ENCODE peak calls at places on chromosomes 7 and 10, in four cellular contexts. R is H1, V is K562, B is GM12878. O is an unnamed sample.

GRCh38 chr7:85508642-85509429 is 322.0 kb upstream of the SEMA3D start:
- DNase-seq in R (no peak), V (no peak), B (no peak), O (no peak)

GRCh38 chr10:12484945-12485805 is 135.8 kb downstream of the CAMK1D start:
- DNase-seq in R (peak; percentile 9), V (peak; percentile 9), B (peak; percentile 76), O (no peak)

GRCh38 chr10:6589287-6590094 is 9.4 kb upstream of the PRKCQ start:
- DNase-seq in R (no peak), V (no peak), B (no peak), O (no peak)

GRCh38 chr10:12617205-12618175 is 268.1 kb downstream of the CAMK1D start:
- DNase-seq in R (no peak), V (no peak), B (peak; percentile 45), O (no peak)

GRCh38 chr10:133276435-133277201 is at the start of gene ADAM8:
- DNase-seq in R (peak; percentile 25), V (peak; percentile 37), B (no peak), O (peak; percentile 72)

GRCh38 chr7:9181356-9181755 is 747.9 kb downstream of the NXPH1 start:
- DNase-seq in R (no peak), V (no peak), B (no peak), O (no peak)

GRCh38 chr10:67788028-67788886 is 49.7 kb downstream of the DNAJC12 start:
- DNase-seq in R (peak; percentile 56), V (peak; percentile 88), B (no peak), O (peak; percentile 37)

GRCh38 chr7:84482476-84482875 is 287.9 kb upstream of the SEMA3A start:
- DNase-seq in R (no peak), V (no peak), B (no peak), O (no peak)

GRCh38 chr10:4770766-4771553 is 55.0 kb upstream of the AKR1E2 start:
- DNase-seq in R (no peak), V (no peak), B (no peak), O (peak; percentile 8)

GRCh38 chr10:8035641-8036520 is 18.6 kb upstream of the GATA3 start:
- DNase-seq in R (no peak), V (no peak), B (no peak), O (no peak)

DNA sequence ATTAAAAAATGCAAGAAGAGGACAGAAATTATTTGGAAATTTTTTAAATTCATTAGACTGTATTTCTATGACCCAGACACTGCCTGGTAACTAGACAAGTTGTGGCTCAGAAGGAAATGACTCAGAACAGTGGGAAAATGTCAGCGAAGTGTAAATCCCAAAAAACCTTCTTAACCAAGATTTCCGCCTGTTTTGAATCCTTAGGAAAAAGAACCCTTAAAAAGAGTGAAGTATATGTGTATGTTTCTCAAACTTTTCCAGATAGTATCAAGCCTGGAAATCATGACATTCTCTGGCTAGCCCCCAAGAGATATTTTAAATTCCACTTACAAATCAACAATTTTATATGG is 42.7 kb upstream of the PLXNA4 start:
- DNase-seq in R (no peak), V (no peak), B (no peak), O (no peak)
- TF ChIP-seq NRF1 in R (no peak), V (no peak), B (no peak), O (no peak)

DNA sequence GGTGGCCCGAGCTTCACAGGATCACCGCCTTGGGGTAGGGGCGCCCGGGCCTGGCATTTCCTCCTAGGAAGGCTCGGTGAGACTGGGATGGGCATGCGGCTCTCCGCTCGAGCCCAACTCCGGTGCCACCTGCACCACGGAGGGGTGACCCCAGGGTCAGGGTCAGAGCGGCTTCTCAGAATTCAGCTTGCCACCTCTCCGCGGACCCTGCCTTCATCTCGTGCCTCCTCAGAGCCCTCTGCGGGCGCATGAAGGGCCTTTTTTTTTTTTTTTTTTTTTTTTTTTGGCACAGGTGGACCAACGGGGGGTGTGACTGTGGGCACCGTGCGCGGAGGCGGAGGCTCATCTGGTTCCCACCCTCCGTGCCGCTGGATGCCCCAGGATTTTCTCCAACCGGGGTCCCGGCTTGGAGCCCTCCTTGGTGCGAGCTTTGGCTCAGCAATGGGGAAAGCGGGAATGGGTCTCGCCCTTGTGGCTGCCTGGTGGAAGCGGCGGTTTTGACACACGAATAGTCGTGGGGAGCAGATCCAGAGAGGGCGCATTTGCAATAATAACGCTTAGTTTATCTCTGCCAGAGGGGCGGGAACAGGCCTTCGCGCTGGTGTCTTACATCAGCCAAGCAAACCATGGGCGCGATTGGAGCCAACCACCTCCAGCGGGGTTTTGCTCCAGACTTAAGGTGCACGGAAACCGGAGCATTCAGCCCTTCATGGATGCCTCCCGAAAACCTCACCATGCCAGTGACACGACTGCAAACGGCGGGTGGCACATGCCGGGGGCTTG is 5.0 kb upstream of the TNRC18 start:
- DNase-seq in R (no peak), V (peak; percentile 85), B (no peak), O (peak; percentile 62)
- TF ChIP-seq NRF1 in R (no peak), V (peak; percentile 36), B (no peak), O (no peak)

DNA sequence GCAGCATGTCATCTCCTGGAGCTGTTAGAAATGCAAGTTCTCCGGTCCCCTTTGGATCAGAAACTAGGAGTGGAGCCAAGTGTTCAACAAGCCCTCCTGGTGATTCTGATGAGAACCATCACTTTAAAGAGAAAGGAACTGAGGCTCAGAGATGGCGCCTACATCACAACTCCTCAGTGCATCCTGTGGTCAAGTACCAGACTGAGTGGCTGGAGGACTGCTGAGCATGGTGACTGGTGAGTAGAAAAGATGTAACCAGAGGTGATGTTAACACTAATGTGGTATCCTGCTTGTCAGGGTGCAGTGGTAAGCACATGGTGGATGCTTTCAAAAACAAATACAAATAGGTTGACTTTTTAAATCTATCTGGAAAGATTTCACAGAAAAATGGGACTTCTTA is 3.5 kb upstream of the OIT3 start:
- DNase-seq in R (no peak), V (no peak), B (no peak), O (no peak)
- TF ChIP-seq NRF1 in R (no peak), V (no peak), B (no peak), O (no peak)

DNA sequence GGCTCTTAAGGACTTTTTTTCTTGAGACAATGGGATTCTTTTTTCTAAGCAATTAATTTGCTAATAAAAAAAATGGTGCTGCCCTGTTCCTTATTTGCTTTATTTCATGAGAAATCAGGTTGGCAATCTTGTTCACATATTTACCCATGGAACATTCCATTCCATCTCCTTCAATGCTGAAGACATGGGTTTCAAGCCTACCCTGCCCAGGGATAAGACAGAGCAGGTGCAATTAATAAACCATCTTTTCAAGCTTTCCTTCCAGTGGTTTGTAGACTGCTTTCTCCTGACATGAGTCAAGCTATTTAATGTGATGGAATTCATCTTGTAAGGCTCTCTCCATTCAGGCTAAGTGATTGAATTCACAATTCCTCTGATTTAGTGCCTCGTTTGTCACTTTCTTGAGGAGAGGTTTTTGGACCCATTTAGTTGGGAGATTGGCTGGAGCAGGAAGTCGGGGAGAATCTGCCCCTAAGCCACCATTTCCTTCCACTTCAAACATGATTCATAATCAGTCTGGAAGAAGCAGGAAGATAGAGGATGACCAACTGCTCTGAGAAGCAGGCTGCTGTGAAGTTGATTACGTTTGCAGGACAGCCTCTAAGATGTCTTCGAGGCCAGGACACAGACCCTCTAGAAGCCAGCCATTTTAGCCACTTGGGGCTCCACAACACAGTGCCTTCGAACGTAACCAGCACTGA is 552.4 kb upstream of the GALNT17 start:
- DNase-seq in R (no peak), V (no peak), B (no peak), O (no peak)
- TF ChIP-seq NRF1 in R (no peak), V (no peak), B (no peak), O (no peak)

DNA sequence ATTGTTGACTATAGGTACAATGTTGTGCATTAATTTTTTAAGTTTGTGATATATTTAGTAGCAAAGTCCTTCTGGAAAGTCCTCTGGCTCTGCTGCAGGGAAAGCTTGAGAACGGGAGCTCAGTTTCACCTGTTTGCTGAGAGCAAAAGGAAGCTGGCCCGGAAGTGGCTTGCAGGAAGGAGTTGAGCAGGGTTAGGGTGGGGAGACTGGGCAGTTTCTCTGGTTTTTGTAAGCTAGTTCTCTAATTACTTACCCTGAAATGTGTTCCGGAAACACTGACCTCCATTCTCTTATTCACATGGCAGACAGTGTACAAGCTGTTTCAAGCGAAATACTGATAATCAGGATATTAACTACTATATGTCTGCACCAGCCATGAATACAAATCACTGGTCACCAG is 22.3 kb downstream of the MAP3K8 start:
- DNase-seq in R (no peak), V (no peak), B (peak; percentile 65), O (no peak)
- TF ChIP-seq NRF1 in R (no peak), V (no peak), B (no peak), O (no peak)

DNA sequence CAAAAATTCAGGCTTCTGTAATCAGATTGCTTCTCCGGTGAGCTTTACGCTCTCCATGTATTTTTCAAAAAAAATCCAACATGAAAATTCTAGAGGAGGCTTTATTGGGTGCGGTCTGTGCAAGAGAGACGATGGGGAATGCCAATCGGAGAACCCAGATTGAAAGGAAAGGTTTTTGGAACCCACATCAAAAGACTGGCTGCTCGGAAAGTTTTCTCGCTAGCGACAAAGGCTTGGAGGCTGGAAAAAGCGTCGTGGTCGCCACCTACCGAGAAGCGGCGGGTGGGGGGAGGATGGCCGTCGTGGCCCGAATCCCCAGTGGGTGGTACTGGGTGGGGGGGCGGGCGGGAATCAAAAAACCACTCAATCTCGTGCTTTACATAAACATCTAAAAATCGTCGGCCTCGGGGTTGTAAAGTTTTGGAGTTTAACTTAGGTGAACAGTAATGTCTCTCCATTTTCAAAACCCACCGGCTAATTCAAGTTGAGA is 1.1 kb upstream of the GTF2I start:
- DNase-seq in R (no peak), V (peak; percentile 82), B (no peak), O (peak; percentile 84)
- TF ChIP-seq NRF1 in R (no peak), V (no peak), B (no peak), O (no peak)

GRCh38 chr7:771241-772004 is 44.3 kb upstream of the PRKAR1B start:
- DNase-seq in R (no peak), V (no peak), B (no peak), O (peak; percentile 76)
- TF ChIP-seq NRF1 in R (no peak), V (no peak), B (no peak), O (no peak)

DNA sequence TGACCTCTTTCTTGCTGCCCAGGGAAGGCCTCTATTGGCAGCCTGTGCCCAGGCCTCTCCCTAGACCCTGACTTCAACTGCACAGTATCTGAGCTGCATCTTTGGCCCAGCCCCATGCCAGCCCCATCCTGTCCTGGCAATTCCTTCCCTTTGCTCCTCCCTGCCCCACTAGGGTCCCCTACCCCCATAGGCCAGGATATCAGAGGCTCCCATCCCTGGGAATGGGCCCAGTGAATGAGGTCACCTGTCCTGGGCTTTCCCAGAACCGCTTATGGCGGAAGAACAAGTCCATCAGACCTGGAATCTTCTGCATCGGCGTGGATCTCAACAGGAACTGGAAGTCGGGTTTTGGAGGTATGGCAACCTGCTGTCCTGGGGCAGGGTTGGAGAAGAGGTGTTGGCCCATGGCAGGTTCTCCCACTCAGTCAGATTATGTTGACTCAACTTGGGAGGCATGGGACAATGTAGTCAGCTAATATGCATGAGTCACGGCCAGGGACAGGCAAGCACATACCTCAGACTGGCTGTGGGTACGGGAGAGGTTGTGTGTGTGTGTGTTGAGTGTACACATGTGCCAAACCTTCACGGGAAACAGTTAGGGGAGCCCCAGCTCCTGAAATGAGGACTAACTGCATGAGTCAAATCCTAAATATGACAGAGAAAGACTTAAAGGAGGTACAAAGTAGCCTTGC is 17.0 kb upstream of the CPA1 start:
- DNase-seq in R (no peak), V (peak; percentile 21), B (no peak), O (no peak)
- TF ChIP-seq NRF1 in R (no peak), V (no peak), B (no peak), O (no peak)

DNA sequence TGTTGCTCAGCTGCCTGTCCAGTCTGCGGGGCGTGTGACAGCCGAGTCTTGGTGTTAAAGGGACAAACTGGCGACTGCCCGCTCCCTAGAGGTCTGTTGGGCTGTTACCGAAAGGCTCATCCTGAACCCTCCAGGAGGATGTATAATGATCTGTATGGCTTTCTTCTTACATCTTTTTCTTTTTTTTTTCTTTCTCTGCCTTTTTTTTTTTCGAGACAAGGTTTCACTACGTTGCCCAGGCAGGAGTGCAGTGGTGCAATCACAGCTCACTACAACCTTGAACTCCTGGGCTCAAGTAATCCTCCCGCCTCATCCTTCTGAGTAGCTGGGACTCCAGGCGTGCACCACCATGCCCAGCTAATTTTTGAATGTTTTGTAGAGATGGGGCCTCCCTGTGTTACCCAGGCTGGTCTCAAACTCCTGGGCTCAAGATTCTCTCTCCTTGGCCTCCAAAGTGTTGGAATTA is 857 bp downstream of the INTS15 start:
- DNase-seq in R (no peak), V (peak; percentile 59), B (no peak), O (no peak)
- TF ChIP-seq NRF1 in R (no peak), V (no peak), B (no peak), O (no peak)

O was measured in SK-N-SH.